ENCODE peak calls at places on chromosomes 4 and X, in four cellular contexts. D, V, S and J are unnamed samples.

GRCh38 chr4:5827108-5828004 is 65.5 kb downstream of the CRMP1 start:
- DNase-seq in V (no peak), D (no peak), S (no peak), J (no peak)

GRCh38 chrX:136047969-136048368 is 62.7 kb downstream of the SLC9A6 start:
- DNase-seq in S (no peak), D (no peak), V (no peak), J (no peak)

GRCh38 chr4:138235419-138235952 is 6.7 kb downstream of the SLC7A11 start:
- DNase-seq in D (no peak), V (no peak), S (peak), J (no peak)

GRCh38 chr4:2412885-2413716 is 5.3 kb downstream of the ZFYVE28 start:
- DNase-seq in S (peak), D (peak), V (peak), J (peak)

GRCh38 chr4:48831532-48832015 is 686 bp downstream of the OCIAD1 start:
- DNase-seq in V (no peak), S (no peak), D (no peak), J (no peak)

GRCh38 chr4:18105023-18106011 is 83.8 kb upstream of the LCORL start:
- DNase-seq in D (no peak), S (no peak), V (no peak), J (no peak)

GRCh38 chrX:36160056-36160455 is 240.5 kb downstream of the CFAP47 start:
- DNase-seq in D (no peak), V (no peak), S (no peak), J (no peak)

GRCh38 chrX:71652405-71652804 is 14.9 kb upstream of the LOC101059915 start:
- DNase-seq in V (peak), D (no peak), S (peak), J (no peak)

GRCh38 chrX:45851434-45851991 is 650.8 kb upstream of the DIPK2B start:
- DNase-seq in S (peak), D (no peak), V (peak), J (no peak)

GRCh38 chr4:113739197-113739596 is 22.3 kb downstream of the CAMK2D start:
- DNase-seq in S (no peak), V (no peak), D (no peak), J (no peak)

GRCh38 chr4:74266081-74266480 is 42.2 kb upstream of the EPGN start:
- DNase-seq in S (no peak), D (no peak), V (no peak), J (no peak)

DNA sequence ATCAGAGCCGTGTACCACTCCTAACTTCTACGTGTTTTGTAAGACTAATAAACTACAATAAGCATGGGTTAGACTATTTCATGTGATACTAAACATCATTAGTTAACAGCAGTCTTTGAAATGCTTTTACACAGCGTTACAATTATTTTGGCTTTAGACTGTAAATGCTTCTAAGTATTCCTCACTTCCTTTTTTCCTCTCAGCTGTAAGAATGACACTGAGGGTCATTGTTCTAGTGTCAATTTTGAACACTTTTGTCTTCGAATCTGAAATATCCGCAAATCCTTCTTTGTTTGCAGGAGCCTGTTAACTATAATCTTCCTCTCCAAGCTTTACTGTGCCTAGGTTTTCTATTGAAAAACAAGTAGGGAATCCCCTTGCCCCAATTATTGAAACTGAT is 1.5 kb downstream of the ABCE1 start:
- DNase-seq in S (peak), V (no peak), D (no peak), J (no peak)
- H3K27ac ChIP-seq in S (peak), V (no peak), D (no peak), J (no peak)

GRCh38 chr4:140756292-140757219 is at the start of gene TBC1D9:
- DNase-seq in D (peak), V (peak), S (peak), J (peak)

GRCh38 chr4:140757220-140757607 is 1.0 kb upstream of the TBC1D9 start:
- DNase-seq in D (no peak), V (no peak), S (no peak), J (no peak)

GRCh38 chr4:140752669-140753068 is 3.5 kb downstream of the TBC1D9 start:
- DNase-seq in D (no peak), V (no peak), S (no peak), J (no peak)

GRCh38 chr4:140754918-140755810 is 1.0 kb downstream of the TBC1D9 start:
- DNase-seq in S (no peak), D (no peak), V (no peak), J (no peak)

DNA sequence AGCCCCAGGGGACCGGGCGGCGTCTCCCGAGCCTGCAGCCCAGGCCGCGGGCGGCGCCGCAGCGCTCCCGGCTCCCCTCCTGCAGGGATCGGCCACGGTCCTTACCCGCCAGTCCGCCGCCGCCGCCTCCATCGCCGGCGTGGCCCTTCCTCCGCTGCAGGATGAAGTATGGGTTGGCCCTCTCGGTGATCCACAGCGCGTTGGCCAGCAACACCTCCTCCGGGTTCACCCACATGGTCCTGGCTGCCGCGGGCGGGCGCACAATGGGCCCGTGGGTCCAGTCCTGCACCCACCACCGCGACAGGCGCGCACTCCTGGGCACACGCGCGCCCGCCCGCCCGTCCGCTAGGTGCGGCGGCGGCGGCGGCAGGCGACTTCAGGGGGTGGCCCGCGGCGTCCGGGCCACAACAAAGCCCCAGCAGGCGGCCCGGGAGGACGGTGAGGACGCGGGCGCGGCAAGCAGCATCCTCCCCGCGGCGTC is 334 bp downstream of the TBC1D9 start:
- DNase-seq in D (peak), V (peak), S (peak), J (peak)
- H3K4me3 ChIP-seq in D (peak), V (peak), S (peak), J (peak)

GRCh38 chr4:128225148-128225547 is 62.5 kb downstream of the PGRMC2 start:
- DNase-seq in V (no peak), D (no peak), S (no peak), J (no peak)

GRCh38 chr4:128221556-128221955 is 66.1 kb downstream of the PGRMC2 start:
- DNase-seq in V (no peak), S (no peak), D (no peak), J (no peak)

DNA sequence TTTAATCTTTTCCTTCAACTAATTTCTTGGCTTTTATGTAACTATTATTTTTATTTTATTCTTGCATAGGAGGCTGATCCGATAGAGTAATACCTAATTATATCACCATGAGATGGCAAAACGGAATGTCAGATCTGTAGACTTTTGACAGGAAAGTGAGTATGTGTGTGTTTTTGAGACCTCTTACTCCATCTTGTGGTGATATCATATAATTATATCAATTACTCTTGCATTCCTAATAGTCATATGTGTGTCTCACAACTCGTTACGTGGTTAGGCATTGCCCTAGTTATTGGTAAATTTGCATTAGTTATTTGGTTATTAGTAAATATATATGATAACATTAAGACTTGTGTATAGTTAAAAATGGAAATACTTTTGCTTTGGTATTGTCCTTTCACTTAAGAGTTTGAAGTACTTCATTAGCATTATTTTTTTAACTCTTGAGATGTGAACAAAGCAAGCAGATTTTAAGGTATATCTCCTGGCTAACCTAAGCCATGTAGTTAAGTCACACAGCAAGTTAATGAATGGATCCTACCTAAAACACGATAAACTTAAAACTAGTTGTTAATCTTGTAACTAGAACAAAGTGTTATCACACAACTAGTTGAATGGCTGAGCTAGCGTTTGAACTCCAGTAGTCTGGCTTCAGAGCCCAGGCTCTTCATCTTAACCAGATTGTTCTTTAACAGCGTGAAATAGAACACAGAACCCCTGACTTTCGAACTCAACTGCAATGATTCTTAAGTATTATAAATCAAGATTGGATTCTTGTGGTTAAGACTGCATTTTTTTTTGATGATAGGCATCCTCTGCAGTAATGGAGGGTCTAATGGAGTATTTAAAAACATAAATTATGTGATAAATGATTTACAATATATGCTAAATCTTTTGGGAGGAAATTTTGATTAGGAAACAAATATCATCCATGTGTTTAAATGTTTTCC is 67.1 kb downstream of the PGRMC2 start:
- DNase-seq in S (peak), D (no peak), V (no peak), J (no peak)
- TF ChIP-seq CTCF in S (peak), D (peak), V (no peak), J (peak)

GRCh38 chr4:24497221-24497620 is 87.1 kb downstream of the DHX15 start:
- DNase-seq in D (no peak), S (no peak), V (no peak), J (no peak)
- H3K27ac ChIP-seq in D (no peak), S (no peak), V (no peak), J (no peak)

GRCh38 chr4:180060159-180060889 is 2182.9 kb upstream of the TENM3 start:
- DNase-seq in D (no peak), V (no peak), S (no peak), J (no peak)

GRCh38 chr4:180057891-180058643 is 2185.1 kb upstream of the TENM3 start:
- DNase-seq in D (no peak), V (no peak), S (peak), J (no peak)

GRCh38 chr4:180059216-180059881 is 2183.9 kb upstream of the TENM3 start:
- DNase-seq in D (no peak), V (no peak), S (no peak), J (no peak)

GRCh38 chr4:180057198-180057821 is 2185.9 kb upstream of the TENM3 start:
- DNase-seq in V (no peak), S (no peak), D (no peak), J (no peak)

GRCh38 chr4:180058731-180059215 is 2184.4 kb upstream of the TENM3 start:
- DNase-seq in V (no peak), D (no peak), S (peak), J (no peak)
- H3K4me3 ChIP-seq in V (peak), D (peak), S (peak), J (peak)

GRCh38 chrX:53088136-53088974 is 5.6 kb upstream of the KANTR start:
- DNase-seq in D (peak), S (peak), V (peak), J (peak)

GRCh38 chrX:53091354-53091753 is 2.6 kb upstream of the KANTR start:
- DNase-seq in V (no peak), S (no peak), D (no peak), J (no peak)

GRCh38 chrX:53087378-53087777 is 5.2 kb downstream of the TSPYL2 start:
- DNase-seq in V (no peak), S (no peak), D (no peak), J (no peak)

GRCh38 chrX:53086464-53086863 is 4.3 kb downstream of the TSPYL2 start:
- DNase-seq in D (no peak), V (peak), S (no peak), J (no peak)

GRCh38 chrX:53089224-53089842 is 4.6 kb upstream of the KANTR start:
- DNase-seq in V (peak), S (peak), D (no peak), J (no peak)
- TF ChIP-seq CTCF in V (peak), S (peak), D (peak), J (peak)